ENCODE peak calls at places on chromosomes 6 and 20, in six cellular contexts. One of them, this sample, is unnamed.

GRCh38 chr6:56693246-56693607 is 50.5 kb upstream of the DST start:
- DNase-seq in H1: no peak
- DNase-seq in mesendoderm: no peak
- DNase-seq in H9: no peak
- DNase-seq in IMR-90: peak
- DNase-seq in neuronal stem cell: no peak
- DNase-seq in this sample: peak

GRCh38 chr6:47041741-47042140 is 391 bp downstream of the ADGRF1 start:
- DNase-seq in IMR-90: no peak
- DNase-seq in neuronal stem cell: no peak
- DNase-seq in H1: no peak
- DNase-seq in mesendoderm: no peak
- DNase-seq in H9: no peak
- DNase-seq in this sample: no peak

GRCh38 chr6:29632789-29633531 is at the start of gene GABBR1:
- DNase-seq in neuronal stem cell: peak
- DNase-seq in H1: no peak
- DNase-seq in mesendoderm: peak
- DNase-seq in H9: peak
- DNase-seq in IMR-90: peak
- DNase-seq in this sample: peak

GRCh38 chr6:51477912-51478311 is 609.5 kb downstream of the PKHD1 start:
- DNase-seq in mesendoderm: no peak
- DNase-seq in neuronal stem cell: peak
- DNase-seq in H1: no peak
- DNase-seq in H9: no peak
- DNase-seq in IMR-90: no peak
- DNase-seq in this sample: no peak

GRCh38 chr6:167669870-167670802 is 156.6 kb upstream of the AFDN start:
- DNase-seq in mesendoderm: peak
- DNase-seq in neuronal stem cell: no peak
- DNase-seq in H1: no peak
- DNase-seq in IMR-90: no peak
- DNase-seq in H9: no peak
- DNase-seq in this sample: no peak

GRCh38 chr20:2799688-2800589 is 488 bp downstream of the CPXM1 start:
- DNase-seq in H9: peak
- DNase-seq in mesendoderm: peak
- DNase-seq in neuronal stem cell: no peak
- DNase-seq in IMR-90: peak
- DNase-seq in H1: no peak
- DNase-seq in this sample: peak

GRCh38 chr6:24481449-24481848 is 7.9 kb downstream of the GPLD1 start:
- DNase-seq in neuronal stem cell: no peak
- DNase-seq in H1: no peak
- DNase-seq in H9: no peak
- DNase-seq in mesendoderm: no peak
- DNase-seq in IMR-90: peak
- DNase-seq in this sample: no peak

GRCh38 chr20:1870792-1871550 is 24.2 kb upstream of the SIRPA start:
- DNase-seq in H9: no peak
- DNase-seq in H1: no peak
- DNase-seq in mesendoderm: no peak
- DNase-seq in IMR-90: peak
- DNase-seq in neuronal stem cell: no peak
- DNase-seq in this sample: no peak

GRCh38 chr20:3980260-3981131 is 34.9 kb downstream of the RNF24 start:
- DNase-seq in H9: no peak
- DNase-seq in H1: no peak
- DNase-seq in neuronal stem cell: no peak
- DNase-seq in mesendoderm: peak
- DNase-seq in IMR-90: peak
- DNase-seq in this sample: peak

GRCh38 chr6:3194535-3195376 is 32.7 kb downstream of the TUBB2B start:
- DNase-seq in mesendoderm: peak
- DNase-seq in IMR-90: peak
- DNase-seq in neuronal stem cell: peak
- DNase-seq in H1: no peak
- DNase-seq in H9: peak
- DNase-seq in this sample: peak

GRCh38 chr6:71510856-71511255 is 222.2 kb downstream of the OGFRL1 start:
- DNase-seq in H9: no peak
- DNase-seq in H1: no peak
- DNase-seq in mesendoderm: no peak
- DNase-seq in IMR-90: no peak
- DNase-seq in neuronal stem cell: no peak
- DNase-seq in this sample: no peak

GRCh38 chr6:161540532-161540931 is 266.7 kb upstream of the AGPAT4 start:
- DNase-seq in H9: no peak
- DNase-seq in mesendoderm: no peak
- DNase-seq in H1: no peak
- DNase-seq in neuronal stem cell: no peak
- DNase-seq in IMR-90: no peak
- DNase-seq in this sample: no peak

GRCh38 chr6:89281779-89282246 is 33.3 kb downstream of the GABRR2 start:
- DNase-seq in mesendoderm: peak
- DNase-seq in H9: peak
- DNase-seq in H1: peak
- DNase-seq in neuronal stem cell: peak
- DNase-seq in IMR-90: peak
- DNase-seq in this sample: peak

GRCh38 chr6:15096894-15097837 is 148.7 kb upstream of the JARID2 start:
- DNase-seq in neuronal stem cell: no peak
- DNase-seq in IMR-90: peak
- DNase-seq in H1: no peak
- DNase-seq in mesendoderm: no peak
- DNase-seq in H9: no peak
- DNase-seq in this sample: no peak

GRCh38 chr6:31246051-31246495 is 25.8 kb downstream of the HLA-C start:
- DNase-seq in IMR-90: peak
- DNase-seq in H9: no peak
- DNase-seq in neuronal stem cell: no peak
- DNase-seq in H1: no peak
- DNase-seq in mesendoderm: peak
- DNase-seq in this sample: peak

GRCh38 chr6:47105469-47106188 is 63.5 kb upstream of the ADGRF1 start:
- DNase-seq in H1: peak
- DNase-seq in IMR-90: no peak
- DNase-seq in H9: peak
- DNase-seq in neuronal stem cell: no peak
- DNase-seq in mesendoderm: peak
- DNase-seq in this sample: no peak

GRCh38 chr6:169650241-169650958 is 51.4 kb downstream of the WDR27 start:
- DNase-seq in mesendoderm: no peak
- DNase-seq in H9: no peak
- DNase-seq in neuronal stem cell: no peak
- DNase-seq in H1: no peak
- DNase-seq in IMR-90: no peak
- DNase-seq in this sample: no peak

GRCh38 chr6:142903806-142904205 is 41.2 kb downstream of the HIVEP2 start:
- DNase-seq in H9: no peak
- DNase-seq in mesendoderm: no peak
- DNase-seq in H1: no peak
- DNase-seq in neuronal stem cell: no peak
- DNase-seq in IMR-90: peak
- DNase-seq in this sample: peak

DNA sequence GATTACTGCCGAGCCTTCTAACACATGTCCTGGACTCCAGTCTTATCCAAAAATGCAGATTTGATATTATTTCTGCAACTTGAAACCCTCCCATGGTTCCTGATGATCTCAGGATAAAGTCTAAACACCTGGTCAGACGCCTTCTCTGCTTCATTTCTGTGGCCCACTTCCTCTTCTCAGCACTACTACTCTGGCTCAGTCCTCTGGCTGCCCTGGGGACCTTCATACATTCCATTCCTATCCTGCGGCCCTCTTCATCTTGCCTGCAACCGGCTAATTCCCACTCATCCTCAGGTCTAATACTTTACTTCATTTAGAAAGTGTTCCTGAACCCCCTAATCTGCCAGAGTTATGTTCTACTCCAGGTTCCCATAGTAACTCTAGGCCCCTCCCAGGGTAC is 19.0 kb downstream of the MAN1A1 start:
- DNase-seq in IMR-90: no peak
- DNase-seq in mesendoderm: no peak
- DNase-seq in H1: no peak
- DNase-seq in H9: no peak
- DNase-seq in neuronal stem cell: no peak
- DNase-seq in this sample: no peak
- H2BK15ac ChIP-seq in IMR-90: no peak
- H2BK15ac ChIP-seq in mesendoderm: no peak
- H2BK15ac ChIP-seq in H1: no peak
- H2BK15ac ChIP-seq in H9: no peak
- H2BK15ac ChIP-seq in neuronal stem cell: no peak
- H2BK15ac ChIP-seq in this sample: no peak

GRCh38 chr6:44624226-44624625 is 236.7 kb downstream of the CDC5L start:
- DNase-seq in H9: peak
- DNase-seq in IMR-90: no peak
- DNase-seq in mesendoderm: peak
- DNase-seq in H1: no peak
- DNase-seq in neuronal stem cell: no peak
- DNase-seq in this sample: no peak
- H3K4me2 ChIP-seq in H9: no peak
- H3K4me2 ChIP-seq in IMR-90: no peak
- H3K4me2 ChIP-seq in mesendoderm: no peak
- H3K4me2 ChIP-seq in H1: no peak
- H3K4me2 ChIP-seq in neuronal stem cell: no peak
- H3K4me2 ChIP-seq in this sample: no peak

GRCh38 chr20:24084281-24084680 is 95.7 kb upstream of the GGTLC1 start:
- DNase-seq in H1: no peak
- DNase-seq in mesendoderm: no peak
- DNase-seq in H9: no peak
- DNase-seq in IMR-90: no peak
- DNase-seq in neuronal stem cell: no peak
- DNase-seq in this sample: no peak

GRCh38 chr20:24081077-24081476 is 92.5 kb upstream of the GGTLC1 start:
- DNase-seq in H1: no peak
- DNase-seq in IMR-90: no peak
- DNase-seq in H9: no peak
- DNase-seq in neuronal stem cell: no peak
- DNase-seq in mesendoderm: no peak
- DNase-seq in this sample: no peak

GRCh38 chr20:24077145-24077544 is 88.6 kb upstream of the GGTLC1 start:
- DNase-seq in mesendoderm: no peak
- DNase-seq in neuronal stem cell: no peak
- DNase-seq in H1: no peak
- DNase-seq in IMR-90: no peak
- DNase-seq in H9: no peak
- DNase-seq in this sample: no peak

DNA sequence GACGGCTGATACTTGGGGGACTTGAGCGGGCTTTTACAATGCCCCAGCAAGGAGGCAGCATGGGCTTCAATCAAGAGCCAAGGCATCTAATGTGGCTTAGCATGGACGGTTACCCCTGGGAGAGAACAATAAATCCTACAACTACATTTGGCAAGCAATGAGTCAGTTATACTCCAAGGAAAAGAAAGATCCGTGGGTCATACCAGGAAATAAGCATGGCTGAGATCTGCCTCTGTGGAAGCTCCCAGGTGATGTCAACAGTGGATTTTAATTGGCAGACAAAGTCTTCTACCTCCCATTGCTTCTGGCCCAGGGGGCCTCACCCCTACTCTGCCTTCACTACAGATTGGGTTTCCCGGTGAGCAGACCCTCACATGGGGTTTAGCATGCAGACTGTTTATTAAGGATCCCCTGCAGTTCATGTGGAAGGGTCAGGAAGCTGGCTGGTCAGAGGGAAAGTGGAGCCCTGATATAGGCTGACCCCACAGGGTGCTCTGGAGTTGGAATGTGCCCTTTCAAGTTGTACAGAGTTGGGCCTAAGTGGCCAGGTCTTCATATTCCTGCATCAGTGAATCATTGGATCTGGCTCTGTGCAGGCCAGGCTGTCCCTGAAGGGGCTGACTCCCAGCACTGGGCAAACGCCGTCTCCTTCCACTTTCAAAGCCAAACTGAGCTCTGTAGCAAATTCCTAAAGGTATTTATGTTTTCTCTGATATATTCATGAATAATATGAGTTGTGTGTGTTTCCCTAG is 91.3 kb upstream of the GGTLC1 start:
- DNase-seq in mesendoderm: no peak
- DNase-seq in neuronal stem cell: no peak
- DNase-seq in IMR-90: no peak
- DNase-seq in H9: no peak
- DNase-seq in H1: no peak
- DNase-seq in this sample: no peak
- H4K8ac ChIP-seq in mesendoderm: no peak
- H4K8ac ChIP-seq in neuronal stem cell: no peak
- H4K8ac ChIP-seq in IMR-90: no peak
- H4K8ac ChIP-seq in H9: no peak
- H4K8ac ChIP-seq in H1: peak
- H4K8ac ChIP-seq in this sample: no peak

GRCh38 chr20:63205896-63206295 is 10.0 kb downstream of the YTHDF1 start:
- DNase-seq in H1: no peak
- DNase-seq in IMR-90: no peak
- DNase-seq in mesendoderm: no peak
- DNase-seq in neuronal stem cell: no peak
- DNase-seq in H9: no peak
- DNase-seq in this sample: no peak

GRCh38 chr20:63206878-63207277 is 9.1 kb downstream of the YTHDF1 start:
- DNase-seq in H9: no peak
- DNase-seq in H1: no peak
- DNase-seq in IMR-90: peak
- DNase-seq in mesendoderm: no peak
- DNase-seq in neuronal stem cell: no peak
- DNase-seq in this sample: peak

GRCh38 chr20:63212393-63212730 is 3.6 kb downstream of the YTHDF1 start:
- DNase-seq in H9: no peak
- DNase-seq in IMR-90: no peak
- DNase-seq in mesendoderm: peak
- DNase-seq in neuronal stem cell: no peak
- DNase-seq in H1: no peak
- DNase-seq in this sample: peak

GRCh38 chr20:63210011-63210605 is 5.8 kb downstream of the YTHDF1 start:
- DNase-seq in neuronal stem cell: no peak
- DNase-seq in IMR-90: no peak
- DNase-seq in mesendoderm: no peak
- DNase-seq in H9: no peak
- DNase-seq in H1: no peak
- DNase-seq in this sample: no peak

DNA sequence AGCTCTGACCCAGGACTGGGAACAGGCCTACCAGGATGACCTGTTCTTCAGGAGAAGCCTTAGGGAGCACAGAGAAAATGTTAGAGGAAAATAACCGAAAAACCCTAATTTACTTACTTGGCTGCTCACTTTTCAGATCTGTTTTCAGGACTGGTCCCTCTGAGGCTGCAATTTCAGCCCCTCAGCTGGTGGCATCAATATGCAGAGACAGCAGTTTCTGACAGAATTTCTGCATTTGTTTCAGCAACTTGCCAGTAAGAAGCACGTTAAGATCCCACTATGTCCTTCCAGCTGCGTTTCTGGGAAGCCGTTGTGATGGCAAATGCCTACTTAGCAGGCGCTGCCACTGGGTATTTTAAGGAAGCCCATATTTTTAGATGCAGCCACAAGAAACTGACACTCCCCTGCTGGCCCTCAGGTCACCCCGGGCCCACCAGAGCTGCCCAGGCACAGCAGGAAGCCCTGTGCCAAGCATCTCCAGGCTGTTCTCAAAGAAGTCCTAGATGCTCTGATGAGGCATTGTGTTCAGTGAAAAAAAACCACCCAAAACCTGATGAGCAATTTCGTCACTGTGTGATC is 7.5 kb downstream of the YTHDF1 start:
- DNase-seq in H1: no peak
- DNase-seq in neuronal stem cell: no peak
- DNase-seq in mesendoderm: no peak
- DNase-seq in H9: no peak
- DNase-seq in IMR-90: no peak
- DNase-seq in this sample: no peak
- H2BK15ac ChIP-seq in H1: no peak
- H2BK15ac ChIP-seq in neuronal stem cell: no peak
- H2BK15ac ChIP-seq in mesendoderm: no peak
- H2BK15ac ChIP-seq in H9: no peak
- H2BK15ac ChIP-seq in IMR-90: no peak
- H2BK15ac ChIP-seq in this sample: no peak

This sample was measured in mesenchymal stem cell.